ENCODE peak calls at places on chromosomes 1 and 21, in eight cellular contexts. C, R, S, J, T, B, Y and Z are unnamed samples.
A peak's percentile ranks its signal among the peaks of the same experiment; 100 is the strongest.

GRCh38 chr1:97943354-97943753 is 22.5 kb upstream of the DPYD start:
- DNase-seq in C (no peak), R (no peak), S (no peak), J (no peak), T (no peak), B (no peak), Y (no peak), Z (peak; percentile 94)

GRCh38 chr1:241589524-241589923 is 50.6 kb downstream of the CHML start:
- DNase-seq in C (no peak), R (no peak), S (no peak), J (no peak), T (no peak), B (no peak), Y (no peak), Z (no peak)

GRCh38 chr1:23673086-23673813 is 18.4 kb upstream of the RPL11 start:
- DNase-seq in C (peak; percentile 27), R (peak; percentile 73), S (no peak), J (peak; percentile 86), T (no peak), B (no peak), Y (no peak), Z (peak; percentile 40)

GRCh38 chr1:15181564-15181963 is 28.0 kb downstream of the TMEM51 start:
- DNase-seq in C (no peak), R (no peak), S (no peak), J (no peak), T (no peak), B (no peak), Y (no peak), Z (no peak)

GRCh38 chr1:51491166-51491981 is 27.7 kb downstream of the EPS15 start:
- DNase-seq in C (no peak), R (no peak), S (no peak), J (no peak), T (no peak), B (no peak), Y (no peak), Z (no peak)

GRCh38 chr1:206575165-206575893 is 36.9 kb downstream of the EIF2D start:
- DNase-seq in C (no peak), R (peak; percentile 66), S (peak; percentile 49), J (peak; percentile 58), T (no peak), B (peak; percentile 41), Y (peak; percentile 71), Z (peak; percentile 93)

GRCh38 chr1:7572654-7573152 is 198.4 kb upstream of the VAMP3 start:
- DNase-seq in C (no peak), R (no peak), S (no peak), J (no peak), T (no peak), B (no peak), Y (no peak), Z (no peak)

GRCh38 chr1:235424092-235424491 is 56.9 kb downstream of the TBCE start:
- DNase-seq in C (no peak), R (no peak), S (no peak), J (no peak), T (no peak), B (no peak), Y (no peak), Z (no peak)

GRCh38 chr1:85580046-85580411 is 532 bp upstream of the CCN1 start:
- DNase-seq in C (no peak), R (peak; percentile 6), S (no peak), J (peak; percentile 47), T (no peak), B (no peak), Y (peak; percentile 77), Z (peak; percentile 93)

GRCh38 chr21:14541840-14542495 is 4.1 kb downstream of the SAMSN1 start:
- DNase-seq in C (no peak), R (peak; percentile 10), S (no peak), J (no peak), T (no peak), B (no peak), Y (no peak), Z (no peak)
- TF ChIP-seq CTCF in C (no peak), R (no peak), S (no peak), J (no peak), T (no peak), B (no peak), Y (no peak), Z (no peak)

GRCh38 chr1:77232829-77233228 is 13.6 kb upstream of the PIGK start:
- DNase-seq in C (no peak), R (no peak), S (no peak), J (no peak), T (no peak), B (no peak), Y (no peak), Z (no peak)

GRCh38 chr1:77238463-77238862 is 19.2 kb upstream of the PIGK start:
- DNase-seq in C (no peak), R (no peak), S (no peak), J (no peak), T (no peak), B (no peak), Y (no peak), Z (no peak)

GRCh38 chr1:77234096-77234495 is 14.9 kb upstream of the PIGK start:
- DNase-seq in C (no peak), R (no peak), S (no peak), J (no peak), T (no peak), B (no peak), Y (no peak), Z (no peak)

GRCh38 chr1:77230051-77230450 is 10.8 kb upstream of the PIGK start:
- DNase-seq in C (no peak), R (no peak), S (no peak), J (no peak), T (no peak), B (no peak), Y (no peak), Z (no peak)

GRCh38 chr1:77234943-77235342 is 15.7 kb upstream of the PIGK start:
- DNase-seq in C (no peak), R (no peak), S (no peak), J (no peak), T (no peak), B (no peak), Y (no peak), Z (no peak)
- H3K4me3 ChIP-seq in C (no peak overlapping the region), R (no peak overlapping the region), S (no peak overlapping the region), J (no peak overlapping the region), T (no peak overlapping the region), B (no peak overlapping the region), Y (no peak overlapping the region), Z (no peak overlapping the region)

DNA sequence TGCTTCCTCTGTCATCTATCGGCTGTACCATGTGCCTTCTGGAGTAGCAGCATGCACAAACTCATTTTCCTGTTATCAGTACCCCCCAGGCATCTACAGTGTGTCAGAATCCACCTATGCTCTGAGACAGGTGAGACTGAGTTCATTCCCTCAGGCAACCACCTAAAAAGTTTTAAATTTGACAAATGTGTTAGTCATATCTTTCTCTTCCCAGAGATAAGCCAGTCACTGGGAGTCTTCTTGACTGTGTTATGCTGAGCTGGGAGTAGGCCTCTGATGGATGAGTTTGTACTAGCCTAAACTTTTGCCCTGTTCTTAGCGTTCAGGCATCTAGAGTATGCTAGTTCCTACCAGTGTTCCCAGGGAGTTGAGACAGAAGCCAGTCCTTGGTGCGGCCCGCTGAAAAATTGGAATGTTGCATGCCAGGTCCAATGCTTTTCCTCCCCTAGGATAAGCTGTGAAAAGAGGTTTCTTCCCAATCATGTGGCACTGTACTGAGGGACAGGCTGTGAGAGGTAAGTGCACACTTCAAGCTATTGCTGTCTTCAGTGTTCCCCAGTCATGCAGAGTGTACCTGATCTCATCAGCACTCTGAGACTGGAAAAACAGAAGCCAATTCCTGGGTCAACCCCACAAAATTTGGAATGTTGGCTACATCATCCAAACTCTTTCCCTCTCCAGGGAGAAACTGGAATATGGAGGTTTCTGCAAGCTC is 1202.3 kb downstream of the NCAM2 start:
- DNase-seq in C (no peak), R (no peak), S (no peak), J (peak; percentile 5), T (no peak), B (no peak), Y (no peak), Z (no peak)
- TF ChIP-seq CTCF in C (no peak), R (no peak), S (no peak), J (no peak), T (no peak), B (no peak), Y (no peak), Z (no peak)

GRCh38 chr1:204711947-204712701 is 26.6 kb upstream of the LRRN2 start:
- DNase-seq in C (peak; percentile 47), R (no peak), S (no peak), J (peak; percentile 56), T (no peak), B (no peak), Y (no peak), Z (no peak)
- H3K4me3 ChIP-seq in C (no peak overlapping the region), R (no peak overlapping the region), S (no peak overlapping the region), J (no peak overlapping the region), T (no peak overlapping the region), B (no peak overlapping the region), Y (no peak overlapping the region), Z (no peak overlapping the region)

DNA sequence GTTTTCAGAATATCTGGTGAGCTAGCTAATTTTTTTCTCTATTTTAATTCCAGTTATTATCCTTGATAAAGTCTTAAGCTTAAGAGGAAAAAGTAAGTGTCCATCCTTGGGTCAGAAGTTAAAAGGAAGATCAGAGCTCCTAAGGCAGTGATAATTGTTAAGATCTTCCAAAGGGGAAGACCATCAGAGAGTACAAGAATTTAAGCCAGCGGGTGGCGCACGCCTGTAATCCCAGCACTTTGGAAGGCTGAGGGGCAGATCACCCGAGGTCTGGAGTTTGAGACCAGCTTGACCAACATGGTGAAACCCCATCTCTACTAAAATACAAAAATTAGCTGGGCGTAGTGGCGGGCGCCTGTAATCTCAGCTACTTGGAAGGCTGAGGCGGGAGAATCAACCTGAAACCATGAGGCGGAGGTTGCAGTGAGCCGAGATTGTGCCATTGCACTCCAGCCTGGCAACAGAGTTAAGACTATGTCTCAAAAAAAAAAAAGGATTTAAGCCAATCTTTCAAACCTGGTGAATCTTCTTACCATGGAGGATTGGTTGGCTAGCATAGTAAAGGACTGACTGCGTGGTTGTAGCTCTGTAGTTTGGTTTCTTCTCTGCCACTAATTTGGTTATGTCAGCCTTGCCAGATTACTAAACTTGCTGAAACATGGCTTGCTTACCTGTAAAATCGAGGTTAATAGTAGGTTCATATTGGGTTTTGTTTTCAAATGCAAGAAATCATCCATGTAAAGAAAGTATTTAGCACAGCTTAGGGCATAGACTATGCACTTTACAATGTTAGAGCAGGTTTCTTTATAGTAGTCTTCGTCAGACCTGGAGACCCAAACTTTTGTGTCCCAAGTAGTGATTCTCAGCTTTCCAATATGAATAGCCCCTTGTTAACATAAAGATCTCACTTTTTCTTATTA is 15.9 kb downstream of the AKIRIN1 start:
- DNase-seq in C (no peak), R (no peak), S (no peak), J (no peak), T (no peak), B (no peak), Y (no peak), Z (no peak)
- TF ChIP-seq CTCF in C (no peak), R (no peak), S (no peak), J (no peak), T (no peak), B (no peak), Y (no peak), Z (no peak)